ENCODE peak calls at places on chromosomes 3 and 15, in four cellular contexts. S, O, J and V are unnamed samples.

GRCh38 chr3:169661567-169662214 is 1.8 kb downstream of the MECOM start:
- DNase-seq in J (peak; percentile 56), S (peak; percentile 26), O (peak; percentile 55), V (peak; percentile 68)

GRCh38 chr15:90959894-90960293 is 5.2 kb downstream of the RCCD1 start:
- DNase-seq in S (no peak), O (no peak), J (no peak), V (no peak)

GRCh38 chr3:17039579-17039978 is 154.8 kb downstream of the PLCL2 start:
- DNase-seq in J (no peak), S (peak; percentile 66), O (no peak), V (no peak)

GRCh38 chr3:97232635-97233034 is 418.2 kb downstream of the EPHA6 start:
- DNase-seq in J (no peak), O (no peak), S (no peak), V (no peak)

GRCh38 chr3:45993421-45994027 is 2.1 kb downstream of the FYCO1 start:
- DNase-seq in J (no peak), O (no peak), S (no peak), V (no peak)

GRCh38 chr3:38986901-38987300 is 64.8 kb downstream of the SCN11A start:
- DNase-seq in J (no peak), S (peak; percentile 53), O (no peak), V (no peak)

GRCh38 chr3:134374791-134375541 is 719 bp upstream of the AMOTL2 start:
- DNase-seq in S (peak; percentile 73), O (no peak), J (peak; percentile 93), V (peak; percentile 72)

GRCh38 chr15:70480196-70480856 is 283.0 kb downstream of the UACA start:
- DNase-seq in J (no peak), O (no peak), S (no peak), V (no peak)

GRCh38 chr3:8497582-8497981 is 4.0 kb upstream of the LMCD1 start:
- DNase-seq in S (peak; percentile 70), O (no peak), J (no peak), V (no peak)

GRCh38 chr3:32157600-32158264 is 51.3 kb downstream of the GPD1L start:
- DNase-seq in S (no peak), O (no peak), J (no peak), V (no peak)

GRCh38 chr15:37107754-37108724 is 7.7 kb upstream of the MEIS2 start:
- DNase-seq in J (no peak), S (no peak), O (peak; percentile 12), V (no peak)

GRCh38 chr15:70935631-70936030 is 43.0 kb downstream of the LRRC49 start:
- DNase-seq in S (no peak), O (no peak), J (no peak), V (no peak)

GRCh38 chr3:14685204-14685603 is 10.3 kb downstream of the C3orf20 start:
- DNase-seq in J (no peak), O (no peak), S (no peak), V (no peak)

GRCh38 chr15:59247364-59247763 is 40.7 kb downstream of the LDHAL6B start:
- DNase-seq in O (peak; percentile 51), J (peak; percentile 71), S (peak; percentile 70), V (peak; percentile 65)

GRCh38 chr3:124858275-124858674 is 28.9 kb downstream of the ITGB5 start:
- DNase-seq in J (no peak), S (peak; percentile 86), O (no peak), V (no peak)

GRCh38 chr3:48776854-48777253 is 59.8 kb upstream of the IP6K2 start:
- DNase-seq in J (no peak), S (no peak), O (no peak), V (no peak)

GRCh38 chr3:49199244-49199899 is 28.0 kb downstream of the KLHDC8B start:
- DNase-seq in O (no peak), S (no peak), J (peak; percentile 93), V (peak; percentile 50)

GRCh38 chr3:126111566-126112475 is 27.9 kb upstream of the SLC41A3 start:
- DNase-seq in S (no peak), O (no peak), J (peak; percentile 23), V (peak; percentile 37)

GRCh38 chr3:52046186-52046913 is 10.0 kb downstream of the DUSP7 start:
- DNase-seq in S (peak; percentile 99), J (no peak), O (no peak), V (no peak)

GRCh38 chr3:52043750-52044149 is 12.6 kb downstream of the DUSP7 start:
- DNase-seq in O (no peak), S (no peak), J (no peak), V (no peak)

GRCh38 chr3:52046914-52047239 is 9.5 kb downstream of the DUSP7 start:
- DNase-seq in J (no peak), O (no peak), S (no peak), V (no peak)

GRCh38 chr3:52047295-52047960 is 8.9 kb downstream of the DUSP7 start:
- DNase-seq in J (no peak), O (no peak), S (no peak), V (no peak)

DNA sequence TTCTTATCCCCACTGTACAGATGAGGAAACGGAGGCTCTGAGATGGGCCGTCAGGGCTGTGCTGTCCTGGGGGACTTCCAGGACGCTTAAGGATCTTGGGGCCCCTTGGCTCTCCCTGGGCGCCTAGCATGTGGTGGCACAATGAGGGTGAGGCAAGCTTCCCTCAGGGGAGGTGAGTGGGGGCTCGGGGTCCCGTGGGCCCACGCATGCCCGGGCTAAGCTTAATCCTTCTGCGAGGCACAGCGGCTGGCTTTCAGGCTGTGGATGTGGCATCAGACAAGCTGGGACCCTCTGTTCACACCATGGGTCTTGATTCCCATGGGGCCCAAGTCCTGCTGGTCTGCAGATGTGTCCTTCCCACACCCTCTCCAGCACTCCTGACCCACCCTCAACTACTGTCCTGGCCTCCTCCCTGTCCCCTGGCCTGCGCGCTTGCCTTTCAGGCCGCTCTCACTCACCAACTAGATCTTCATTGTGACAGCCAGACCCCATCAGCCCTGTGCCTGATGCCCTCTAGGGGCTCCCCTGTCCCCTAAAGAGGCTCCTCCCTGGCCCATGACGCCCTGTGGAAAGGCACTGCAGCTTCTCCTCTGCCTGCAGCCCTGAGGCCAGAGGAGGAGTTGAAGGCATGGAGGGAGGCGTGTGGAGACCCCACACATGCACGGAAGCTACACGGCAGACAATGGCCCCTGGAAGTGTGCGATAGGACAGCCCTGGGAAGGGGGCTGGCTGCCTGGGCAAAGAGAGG is 11.3 kb downstream of the DUSP7 start:
- DNase-seq in J (peak; percentile 65), O (no peak), S (no peak), V (peak; percentile 61)
- H3K14ac ChIP-seq in J (peak overlapping the region; percentile 16), O (no peak overlapping the region), S (no peak overlapping the region), V (no peak overlapping the region)

GRCh38 chr15:40470423-40471104 is at the start of gene CHST14:
- DNase-seq in O (peak; percentile 63), J (peak; percentile 74), S (peak; percentile 83), V (peak; percentile 27)
- H3K14ac ChIP-seq in O (peak within 1 kb of the TSS; percentile 94), J (peak within 1 kb of the TSS; percentile 70), S (no peak within 1 kb of the TSS), V (no peak within 1 kb of the TSS)

DNA sequence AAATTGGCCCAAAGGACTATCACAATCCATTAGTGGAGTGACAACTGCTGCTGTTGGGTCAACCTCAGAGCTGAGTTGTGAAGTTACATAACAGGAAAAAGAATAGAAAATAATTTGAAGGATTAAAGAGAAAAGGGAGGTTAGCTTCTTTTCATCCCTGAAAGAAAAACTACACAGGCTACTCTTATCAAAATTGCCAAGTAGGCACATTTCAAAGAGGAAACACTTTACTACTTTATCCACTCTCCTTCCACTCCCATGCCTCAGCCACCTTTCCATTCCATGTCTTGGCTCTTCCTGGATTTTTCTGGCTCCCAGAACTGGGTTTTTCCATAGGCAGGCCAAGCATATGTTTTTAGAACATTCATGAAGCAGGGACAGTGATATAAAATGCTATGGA is 384.0 kb upstream of the RORA start:
- DNase-seq in O (no peak), J (no peak), S (no peak), V (no peak)
- H3K14ac ChIP-seq in O (no peak overlapping the region), J (no peak overlapping the region), S (no peak overlapping the region), V (no peak overlapping the region)

GRCh38 chr15:101807345-101807945 is 4.1 kb downstream of the OR4F6 start:
- DNase-seq in J (no peak), O (no peak), S (peak; percentile 49), V (no peak)
- H3K14ac ChIP-seq in J (no peak overlapping the region), O (no peak overlapping the region), S (no peak overlapping the region), V (no peak overlapping the region)

GRCh38 chr15:87354661-87355410 is 901.7 kb downstream of the NTRK3 start:
- DNase-seq in O (no peak), J (no peak), S (no peak), V (no peak)

GRCh38 chr15:87362531-87362930 is 894.0 kb downstream of the NTRK3 start:
- DNase-seq in J (no peak), S (no peak), O (no peak), V (no peak)

GRCh38 chr15:87355946-87356345 is 900.6 kb downstream of the NTRK3 start:
- DNase-seq in O (no peak), J (no peak), S (no peak), V (no peak)

GRCh38 chr15:87357608-87358007 is 898.9 kb downstream of the NTRK3 start:
- DNase-seq in S (no peak), J (no peak), O (no peak), V (no peak)
- H3K14ac ChIP-seq in S (no peak overlapping the region), J (no peak overlapping the region), O (no peak overlapping the region), V (no peak overlapping the region)

DNA sequence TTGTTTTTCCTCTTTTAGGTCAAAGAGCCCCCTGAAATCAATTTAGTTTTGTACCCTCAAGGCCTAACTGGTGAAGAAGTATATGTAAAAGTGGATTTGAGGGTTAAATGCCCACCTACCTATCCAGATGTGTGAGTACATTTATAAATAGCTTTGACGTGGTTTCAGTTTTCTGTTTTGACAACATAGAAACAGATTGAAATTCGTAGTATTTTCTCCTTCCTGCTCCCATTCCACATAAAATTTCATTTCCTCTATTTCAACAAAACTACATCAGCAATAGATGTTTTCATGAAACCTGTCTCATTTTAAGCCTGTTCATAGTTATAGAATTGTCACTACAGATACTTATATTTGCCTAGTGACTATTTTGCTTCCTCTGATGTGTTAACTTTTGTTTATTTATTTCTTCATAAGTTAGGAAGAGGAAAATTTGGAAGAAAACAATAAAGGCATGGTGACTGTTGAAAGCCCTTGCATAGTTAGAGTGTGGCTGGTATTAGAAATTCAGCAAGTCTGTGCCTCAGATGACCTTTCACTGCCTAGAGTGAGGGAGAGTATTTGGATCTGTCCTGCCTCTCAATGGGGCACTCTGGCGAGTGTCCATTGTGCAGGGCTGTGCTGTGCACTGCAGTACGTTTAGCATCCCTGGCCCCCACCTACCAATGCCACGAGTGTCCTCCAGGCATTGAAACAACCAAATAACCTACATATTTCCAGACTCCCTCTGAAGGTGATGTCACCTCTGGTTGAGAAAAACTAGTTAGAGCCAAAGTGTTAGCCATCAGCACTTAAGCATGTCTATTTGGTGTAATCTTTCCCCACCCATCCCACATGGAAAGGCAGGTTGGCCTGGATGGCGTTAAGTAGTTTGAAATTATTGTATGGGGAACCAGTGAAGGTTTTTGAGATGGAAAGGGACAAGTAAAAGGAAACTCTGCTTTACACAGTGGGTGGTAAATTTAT is 5.9 kb downstream of the EIF2AK4 start:
- DNase-seq in O (no peak), S (no peak), J (no peak), V (no peak)
- H3K14ac ChIP-seq in O (no peak overlapping the region), S (no peak overlapping the region), J (no peak overlapping the region), V (no peak overlapping the region)

DNA sequence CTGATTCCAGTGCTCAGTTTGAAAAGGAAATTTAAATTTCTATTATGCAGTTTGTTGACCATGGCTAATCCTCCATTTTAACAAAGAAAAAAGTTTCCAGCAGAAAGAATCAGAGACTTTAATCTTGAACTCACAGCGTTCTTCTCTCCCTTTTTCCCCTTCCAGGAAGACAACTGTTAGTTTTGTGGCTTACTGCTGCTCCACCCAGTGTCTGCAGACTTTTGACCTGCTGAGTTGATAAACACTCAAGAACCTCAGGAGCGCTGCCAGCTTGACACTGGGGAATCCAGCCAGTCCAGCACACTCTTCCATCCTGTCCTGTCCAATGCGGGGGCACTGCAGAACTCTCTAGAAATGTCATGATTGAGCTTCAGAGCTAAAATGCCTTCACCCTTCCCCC is 134.6 kb downstream of the LRRC28 start:
- DNase-seq in S (peak; percentile 48), O (no peak), J (no peak), V (no peak)
- H3K14ac ChIP-seq in S (no peak overlapping the region), O (no peak overlapping the region), J (no peak overlapping the region), V (no peak overlapping the region)

GRCh38 chr3:80606073-80606472 is 838.3 kb upstream of the ROBO1 start:
- DNase-seq in S (no peak), J (no peak), O (no peak), V (no peak)
- H3K14ac ChIP-seq in S (no peak overlapping the region), J (no peak overlapping the region), O (no peak overlapping the region), V (no peak overlapping the region)